ENCODE peak calls at places on chromosomes 12 and 14, in ten cellular contexts. One of them, this sample, is unnamed.

GRCh38 chr12:47207005-47207717 is 127.4 kb upstream of the AMIGO2 start:
- DNase-seq in tibial nerve: no peak
- DNase-seq in H1: peak
- DNase-seq in ovary: no peak
- DNase-seq in SK-N-SH: no peak
- DNase-seq in suprapubic skin: no peak
- DNase-seq in stomach: no peak
- DNase-seq in transverse colon: peak
- DNase-seq in A549: no peak
- DNase-seq in esophagus muscularis mucosa: no peak
- DNase-seq in this sample: no peak

GRCh38 chr12:73421832-73422231 is 1115.8 kb upstream of the ATXN7L3B start:
- DNase-seq in tibial nerve: no peak
- DNase-seq in transverse colon: no peak
- DNase-seq in esophagus muscularis mucosa: no peak
- DNase-seq in suprapubic skin: no peak
- DNase-seq in SK-N-SH: no peak
- DNase-seq in H1: no peak
- DNase-seq in ovary: no peak
- DNase-seq in stomach: no peak
- DNase-seq in A549: no peak
- DNase-seq in this sample: no peak

GRCh38 chr14:70685480-70686197 is 43.9 kb downstream of the TTC9 start:
- DNase-seq in SK-N-SH: no peak
- DNase-seq in H1: no peak
- DNase-seq in esophagus muscularis mucosa: no peak
- DNase-seq in stomach: no peak
- DNase-seq in ovary: no peak
- DNase-seq in tibial nerve: no peak
- DNase-seq in transverse colon: no peak
- DNase-seq in suprapubic skin: no peak
- DNase-seq in A549: no peak
- DNase-seq in this sample: no peak

GRCh38 chr12:174596-174995 is 39.4 kb downstream of the SLC6A12 start:
- DNase-seq in suprapubic skin: no peak
- DNase-seq in ovary: no peak
- DNase-seq in A549: no peak
- DNase-seq in tibial nerve: no peak
- DNase-seq in esophagus muscularis mucosa: no peak
- DNase-seq in transverse colon: no peak
- DNase-seq in H1: no peak
- DNase-seq in SK-N-SH: peak
- DNase-seq in stomach: no peak
- DNase-seq in this sample: no peak

GRCh38 chr14:32190713-32191112 is 11.1 kb upstream of the RNU6-7 start:
- DNase-seq in H1: no peak
- DNase-seq in transverse colon: no peak
- DNase-seq in ovary: no peak
- DNase-seq in A549: peak
- DNase-seq in tibial nerve: no peak
- DNase-seq in SK-N-SH: no peak
- DNase-seq in suprapubic skin: no peak
- DNase-seq in esophagus muscularis mucosa: no peak
- DNase-seq in stomach: no peak
- DNase-seq in this sample: no peak

GRCh38 chr14:24398943-24399801 is at the start of gene NYNRIN:
- DNase-seq in A549: no peak
- DNase-seq in H1: peak
- DNase-seq in esophagus muscularis mucosa: no peak
- DNase-seq in ovary: peak
- DNase-seq in SK-N-SH: peak
- DNase-seq in transverse colon: peak
- DNase-seq in stomach: peak
- DNase-seq in tibial nerve: no peak
- DNase-seq in suprapubic skin: no peak
- DNase-seq in this sample: peak

GRCh38 chr12:22355011-22355580 is 20.6 kb upstream of the ST8SIA1 start:
- DNase-seq in tibial nerve: no peak
- DNase-seq in suprapubic skin: no peak
- DNase-seq in SK-N-SH: no peak
- DNase-seq in esophagus muscularis mucosa: no peak
- DNase-seq in ovary: no peak
- DNase-seq in transverse colon: no peak
- DNase-seq in A549: no peak
- DNase-seq in H1: no peak
- DNase-seq in stomach: no peak
- DNase-seq in this sample: no peak

GRCh38 chr12:29425722-29426121 is 44.8 kb upstream of the ERGIC2 start:
- DNase-seq in A549: no peak
- DNase-seq in transverse colon: no peak
- DNase-seq in H1: no peak
- DNase-seq in SK-N-SH: no peak
- DNase-seq in stomach: no peak
- DNase-seq in esophagus muscularis mucosa: no peak
- DNase-seq in ovary: no peak
- DNase-seq in tibial nerve: no peak
- DNase-seq in suprapubic skin: no peak
- DNase-seq in this sample: no peak

GRCh38 chr14:60933920-60934655 is 46.8 kb downstream of the TRMT5 start:
- DNase-seq in tibial nerve: no peak
- DNase-seq in ovary: no peak
- DNase-seq in A549: no peak
- DNase-seq in transverse colon: no peak
- DNase-seq in esophagus muscularis mucosa: no peak
- DNase-seq in suprapubic skin: no peak
- DNase-seq in SK-N-SH: no peak
- DNase-seq in stomach: no peak
- DNase-seq in H1: no peak
- DNase-seq in this sample: no peak

DNA sequence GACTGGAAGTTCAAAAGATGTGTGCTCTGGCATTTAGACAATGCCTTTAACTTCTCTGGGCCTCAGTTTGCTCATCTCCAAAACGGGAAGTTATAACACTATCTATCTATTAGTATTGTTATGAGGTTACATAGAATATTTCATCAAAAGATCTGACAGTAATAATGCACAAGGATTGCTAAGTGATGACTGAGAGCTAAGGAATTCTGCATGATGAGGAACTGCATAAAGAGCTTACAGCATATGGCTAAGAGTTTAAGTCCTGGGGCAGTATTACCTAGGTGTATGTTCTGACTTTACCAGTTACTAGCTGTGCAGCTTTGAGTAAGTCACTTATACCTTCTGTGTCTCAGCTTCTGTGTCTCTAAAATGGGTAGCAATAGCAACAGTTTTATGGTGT is 160.1 kb upstream of the TMPO start:
- DNase-seq in tibial nerve: no peak
- DNase-seq in ovary: no peak
- DNase-seq in suprapubic skin: no peak
- DNase-seq in H1: no peak
- DNase-seq in SK-N-SH: no peak
- DNase-seq in transverse colon: no peak
- DNase-seq in stomach: no peak
- DNase-seq in esophagus muscularis mucosa: no peak
- DNase-seq in A549: peak
- DNase-seq in this sample: no peak
- TF ChIP-seq EP300 in tibial nerve: no peak
- TF ChIP-seq EP300 in ovary: no peak
- TF ChIP-seq EP300 in suprapubic skin: no peak
- TF ChIP-seq EP300 in H1: no peak
- TF ChIP-seq EP300 in SK-N-SH: peak
- TF ChIP-seq EP300 in transverse colon: no peak
- TF ChIP-seq EP300 in stomach: no peak
- TF ChIP-seq EP300 in esophagus muscularis mucosa: no peak
- TF ChIP-seq EP300 in A549: no peak
- TF ChIP-seq EP300 in this sample: no peak

GRCh38 chr12:3150308-3150670 is 73.1 kb downstream of the TSPAN9 start:
- DNase-seq in SK-N-SH: no peak
- DNase-seq in esophagus muscularis mucosa: no peak
- DNase-seq in H1: no peak
- DNase-seq in A549: no peak
- DNase-seq in suprapubic skin: no peak
- DNase-seq in stomach: no peak
- DNase-seq in ovary: no peak
- DNase-seq in tibial nerve: no peak
- DNase-seq in transverse colon: no peak
- DNase-seq in this sample: no peak

GRCh38 chr12:3147260-3147659 is 70.1 kb downstream of the TSPAN9 start:
- DNase-seq in A549: no peak
- DNase-seq in SK-N-SH: no peak
- DNase-seq in suprapubic skin: no peak
- DNase-seq in H1: no peak
- DNase-seq in stomach: no peak
- DNase-seq in esophagus muscularis mucosa: no peak
- DNase-seq in ovary: no peak
- DNase-seq in tibial nerve: no peak
- DNase-seq in transverse colon: no peak
- DNase-seq in this sample: no peak

GRCh38 chr12:3149505-3150307 is 72.5 kb downstream of the TSPAN9 start:
- DNase-seq in ovary: no peak
- DNase-seq in SK-N-SH: no peak
- DNase-seq in tibial nerve: no peak
- DNase-seq in stomach: no peak
- DNase-seq in transverse colon: no peak
- DNase-seq in H1: no peak
- DNase-seq in suprapubic skin: no peak
- DNase-seq in esophagus muscularis mucosa: no peak
- DNase-seq in A549: no peak
- DNase-seq in this sample: no peak

GRCh38 chr12:3150820-3151590 is 73.8 kb downstream of the TSPAN9 start:
- DNase-seq in transverse colon: no peak
- DNase-seq in H1: no peak
- DNase-seq in stomach: no peak
- DNase-seq in esophagus muscularis mucosa: no peak
- DNase-seq in A549: no peak
- DNase-seq in SK-N-SH: peak
- DNase-seq in tibial nerve: no peak
- DNase-seq in ovary: no peak
- DNase-seq in suprapubic skin: no peak
- DNase-seq in this sample: no peak

DNA sequence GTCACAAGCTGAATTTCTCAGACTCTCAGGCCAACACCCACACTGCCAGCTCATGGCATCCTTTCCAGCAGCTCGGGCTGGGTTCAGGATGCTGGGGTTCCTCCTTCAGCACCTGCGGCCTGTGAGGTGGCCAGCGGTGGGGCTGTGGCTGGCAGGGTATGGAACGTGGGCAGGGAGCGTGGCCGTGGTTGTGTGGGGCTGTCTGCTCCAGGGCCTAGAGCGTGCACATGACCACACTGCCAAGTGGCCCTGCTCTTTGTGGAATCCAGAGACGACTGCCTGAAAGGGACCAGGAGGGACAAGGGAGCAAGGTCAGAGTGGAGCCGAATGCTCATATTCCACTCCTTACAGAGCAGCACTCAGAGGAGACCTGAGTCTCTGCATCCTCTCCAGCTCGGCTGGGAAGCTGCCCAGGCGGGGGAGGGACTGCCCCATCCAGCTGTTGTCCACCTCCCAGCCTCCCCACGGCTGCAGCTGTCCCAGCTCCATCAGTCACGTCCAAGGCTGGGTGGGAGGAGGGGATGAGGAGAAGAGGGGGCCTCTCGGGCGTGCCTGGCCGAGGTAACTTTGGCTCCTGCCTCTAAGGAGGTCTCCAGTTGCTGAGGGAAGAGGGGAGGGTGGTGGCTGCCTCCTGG is 71.3 kb downstream of the TSPAN9 start:
- DNase-seq in tibial nerve: no peak
- DNase-seq in SK-N-SH: no peak
- DNase-seq in H1: no peak
- DNase-seq in transverse colon: no peak
- DNase-seq in stomach: no peak
- DNase-seq in esophagus muscularis mucosa: no peak
- DNase-seq in A549: no peak
- DNase-seq in ovary: peak
- DNase-seq in suprapubic skin: no peak
- DNase-seq in this sample: no peak
- H3K4me3 ChIP-seq in tibial nerve: no peak
- H3K4me3 ChIP-seq in SK-N-SH: no peak
- H3K4me3 ChIP-seq in H1: no peak
- H3K4me3 ChIP-seq in transverse colon: no peak
- H3K4me3 ChIP-seq in stomach: no peak
- H3K4me3 ChIP-seq in esophagus muscularis mucosa: no peak
- H3K4me3 ChIP-seq in A549: no peak
- H3K4me3 ChIP-seq in ovary: no peak
- H3K4me3 ChIP-seq in suprapubic skin: no peak
- H3K4me3 ChIP-seq in this sample: no peak

GRCh38 chr14:99123208-99123870 is 148.7 kb downstream of the BCL11B start:
- DNase-seq in tibial nerve: no peak
- DNase-seq in SK-N-SH: peak
- DNase-seq in H1: peak
- DNase-seq in A549: no peak
- DNase-seq in stomach: peak
- DNase-seq in ovary: no peak
- DNase-seq in transverse colon: no peak
- DNase-seq in suprapubic skin: no peak
- DNase-seq in esophagus muscularis mucosa: peak
- DNase-seq in this sample: peak

GRCh38 chr14:99122521-99123125 is 149.4 kb downstream of the BCL11B start:
- DNase-seq in esophagus muscularis mucosa: peak
- DNase-seq in ovary: no peak
- DNase-seq in stomach: no peak
- DNase-seq in SK-N-SH: no peak
- DNase-seq in transverse colon: no peak
- DNase-seq in suprapubic skin: no peak
- DNase-seq in H1: peak
- DNase-seq in A549: no peak
- DNase-seq in tibial nerve: no peak
- DNase-seq in this sample: peak

GRCh38 chr14:99125616-99126431 is 146.2 kb downstream of the BCL11B start:
- DNase-seq in ovary: no peak
- DNase-seq in esophagus muscularis mucosa: peak
- DNase-seq in A549: no peak
- DNase-seq in SK-N-SH: no peak
- DNase-seq in stomach: peak
- DNase-seq in transverse colon: no peak
- DNase-seq in H1: peak
- DNase-seq in suprapubic skin: no peak
- DNase-seq in tibial nerve: no peak
- DNase-seq in this sample: peak

GRCh38 chr14:99125113-99125512 is 146.9 kb downstream of the BCL11B start:
- DNase-seq in H1: no peak
- DNase-seq in tibial nerve: no peak
- DNase-seq in esophagus muscularis mucosa: peak
- DNase-seq in transverse colon: no peak
- DNase-seq in ovary: no peak
- DNase-seq in suprapubic skin: no peak
- DNase-seq in A549: no peak
- DNase-seq in stomach: peak
- DNase-seq in SK-N-SH: no peak
- DNase-seq in this sample: peak

GRCh38 chr14:99124482-99125104 is 147.4 kb downstream of the BCL11B start:
- DNase-seq in ovary: no peak
- DNase-seq in esophagus muscularis mucosa: peak
- DNase-seq in transverse colon: no peak
- DNase-seq in H1: peak
- DNase-seq in tibial nerve: no peak
- DNase-seq in suprapubic skin: no peak
- DNase-seq in stomach: peak
- DNase-seq in SK-N-SH: peak
- DNase-seq in A549: peak
- DNase-seq in this sample: peak
- TF ChIP-seq CTCF in ovary: no peak
- TF ChIP-seq CTCF in esophagus muscularis mucosa: no peak
- TF ChIP-seq CTCF in transverse colon: no peak
- TF ChIP-seq CTCF in H1: peak
- TF ChIP-seq CTCF in tibial nerve: no peak
- TF ChIP-seq CTCF in suprapubic skin: no peak
- TF ChIP-seq CTCF in stomach: no peak
- TF ChIP-seq CTCF in SK-N-SH: no peak
- TF ChIP-seq CTCF in A549: no peak
- TF ChIP-seq CTCF in this sample: no peak

GRCh38 chr12:25322918-25323773 is 72.4 kb upstream of the KRAS start:
- DNase-seq in stomach: no peak
- DNase-seq in tibial nerve: no peak
- DNase-seq in esophagus muscularis mucosa: no peak
- DNase-seq in transverse colon: no peak
- DNase-seq in ovary: no peak
- DNase-seq in H1: no peak
- DNase-seq in SK-N-SH: no peak
- DNase-seq in A549: no peak
- DNase-seq in suprapubic skin: no peak
- DNase-seq in this sample: no peak
- TF ChIP-seq EP300 in stomach: no peak
- TF ChIP-seq EP300 in tibial nerve: no peak
- TF ChIP-seq EP300 in esophagus muscularis mucosa: no peak
- TF ChIP-seq EP300 in transverse colon: no peak
- TF ChIP-seq EP300 in ovary: no peak
- TF ChIP-seq EP300 in H1: no peak
- TF ChIP-seq EP300 in SK-N-SH: no peak
- TF ChIP-seq EP300 in A549: no peak
- TF ChIP-seq EP300 in suprapubic skin: no peak
- TF ChIP-seq EP300 in this sample: no peak